ENCODE peak calls at places on chromosomes 16 and 17, in nine cellular contexts. E, P, M, D, A, R, L, T and V are unnamed samples.

GRCh38 chr17:35214192-35214591 is 20.0 kb upstream of the SLC35G3 start:
- DNase-seq in M (no peak), T (no peak), P (no peak), D (no peak), A (no peak), E (no peak), R (no peak), L (no peak), V (no peak)

GRCh38 chr16:73878616-73879015 is 418.0 kb upstream of the PSMD7 start:
- DNase-seq in L (peak; percentile 64), M (no peak), R (peak; percentile 3), A (peak; percentile 77), E (no peak), D (no peak), P (peak; percentile 75), T (peak; percentile 7), V (peak; percentile 37)

GRCh38 chr16:59259964-59260348 is 525.8 kb upstream of the GOT2 start:
- DNase-seq in M (no peak), D (no peak), T (no peak), A (no peak), R (no peak), E (no peak), L (no peak), P (no peak), V (no peak)

GRCh38 chr16:87068751-87069150 is 248.4 kb downstream of the C16orf95 start:
- DNase-seq in D (no peak), R (no peak), L (no peak), A (no peak), E (no peak), T (no peak), P (no peak), M (peak; percentile 40), V (no peak)

GRCh38 chr17:2064511-2064910 is 9.6 kb downstream of the HIC1 start:
- DNase-seq in R (no peak), D (no peak), E (no peak), A (no peak), L (no peak), P (peak; percentile 35), M (peak; percentile 84), T (no peak), V (no peak)

GRCh38 chr17:51474764-51475163 is 214.4 kb downstream of the UTP18 start:
- DNase-seq in M (no peak), E (no peak), L (no peak), P (no peak), A (no peak), T (no peak), D (no peak), R (no peak), V (no peak)

GRCh38 chr16:6856578-6856977 is 476.1 kb upstream of the RBFOX1 start:
- DNase-seq in L (no peak), A (no peak), D (no peak), E (no peak), T (no peak), M (no peak), R (no peak), P (no peak), V (no peak)

GRCh38 chr17:57255776-57256681 is at the start of gene MSI2:
- DNase-seq in A (peak; percentile 81), T (peak; percentile 90), L (peak; percentile 83), R (peak; percentile 51), D (peak; percentile 87), M (peak; percentile 98), E (peak; percentile 93), P (peak; percentile 88), V (peak; percentile 92)

GRCh38 chr16:10888320-10888937 is 11.4 kb downstream of the CIITA start:
- DNase-seq in R (no peak), T (no peak), E (no peak), M (no peak), A (no peak), L (no peak), P (no peak), D (no peak), V (no peak)

GRCh38 chr16:57115504-57116182 is 23.3 kb downstream of the CPNE2 start:
- DNase-seq in T (peak; percentile 25), P (peak; percentile 57), A (no peak), M (no peak), L (no peak), E (peak; percentile 53), D (no peak), R (no peak), V (no peak)

DNA sequence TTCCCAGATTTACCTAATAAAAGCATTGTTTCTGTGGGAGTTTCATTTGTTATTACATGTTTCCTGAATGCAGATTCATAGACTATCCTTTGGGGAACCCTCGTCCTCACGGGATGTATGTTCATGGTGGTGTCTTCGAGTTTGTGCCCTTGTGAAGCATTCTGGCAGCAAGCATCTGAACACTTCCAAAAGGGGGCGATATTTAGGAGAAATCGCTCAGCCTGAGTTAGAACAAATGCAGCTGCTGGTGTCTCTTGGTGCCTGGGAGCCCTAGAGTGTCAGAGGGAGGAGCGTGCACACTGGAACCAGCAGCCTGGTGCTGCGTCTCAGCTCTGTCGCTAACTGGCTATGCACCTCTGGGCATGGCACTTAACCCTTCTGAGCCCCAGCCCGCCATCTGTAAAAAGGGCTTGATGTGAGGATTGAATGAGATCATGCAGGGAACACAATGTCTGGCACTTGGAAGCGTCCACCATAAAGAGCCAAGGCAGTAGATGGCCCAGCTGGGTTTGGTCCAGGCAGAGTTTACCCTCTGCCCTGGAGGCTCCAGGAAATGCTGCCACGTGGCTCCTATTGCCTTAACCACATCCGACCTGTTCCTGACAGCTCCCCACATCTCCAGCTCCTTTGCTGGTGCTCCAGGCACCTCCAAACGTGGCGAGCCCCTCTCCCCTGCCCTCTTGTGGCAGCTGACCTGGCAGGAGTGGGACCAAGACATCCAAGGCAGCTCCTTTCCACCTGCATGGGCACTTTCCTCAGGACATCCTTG is 25.0 kb upstream of the C16orf78 start:
- DNase-seq in P (no peak), A (no peak), R (no peak), E (no peak), D (peak; percentile 56), M (peak; percentile 75), L (no peak), T (no peak), V (no peak)
- TF ChIP-seq CTCF in P (no peak), A (no peak), R (no peak), E (no peak), D (peak; percentile 51), M (no peak), L (no peak), T (no peak), V (no peak)

DNA sequence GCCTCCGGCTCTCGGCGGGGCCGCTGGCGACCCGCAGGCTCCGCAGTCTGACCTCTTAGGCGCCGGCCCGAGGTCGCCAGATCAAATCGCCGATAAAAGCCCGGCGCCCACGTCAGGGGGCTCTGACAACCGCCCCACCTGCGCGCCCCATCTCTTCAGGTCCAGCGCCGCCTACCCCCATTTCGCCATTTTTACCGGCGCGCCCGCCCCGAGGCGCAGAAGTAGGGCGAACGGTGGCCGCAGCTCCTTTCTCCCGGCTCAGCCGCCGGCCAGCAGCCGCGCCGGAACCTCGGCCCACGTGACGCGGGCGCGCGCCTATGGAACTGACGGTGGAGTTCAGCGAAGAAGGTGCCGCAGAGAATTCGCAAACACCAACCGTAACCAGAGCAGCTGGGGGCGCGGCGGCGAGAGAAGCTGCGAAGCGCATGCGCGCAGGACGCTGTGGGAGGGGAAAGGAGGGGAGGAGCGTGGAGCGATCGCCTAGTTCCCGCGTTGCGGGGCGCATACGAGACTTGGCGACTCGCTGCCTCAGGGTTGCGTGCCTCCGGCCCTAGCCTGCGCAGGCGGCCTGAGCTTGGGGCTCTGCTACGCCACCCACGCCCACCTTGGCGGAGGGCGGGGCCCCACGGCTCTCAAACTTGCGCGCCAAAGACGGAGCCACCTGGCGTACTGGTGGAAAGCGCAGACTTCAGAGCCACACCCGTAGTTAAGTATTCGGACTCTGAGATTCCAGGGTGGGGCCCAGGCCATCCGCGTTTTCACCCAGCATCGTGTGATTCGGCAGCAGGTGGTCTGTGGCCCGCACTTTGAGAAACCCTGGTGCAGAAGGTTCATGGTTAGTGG is at the start of gene TRIM37:
- DNase-seq in E (peak; percentile 98), A (peak; percentile 99), T (peak; percentile 99), D (peak; percentile 100), L (peak; percentile 98), P (peak; percentile 99), R (peak; percentile 99), M (peak; percentile 99), V (peak; percentile 98)
- TF ChIP-seq CTCF in E (peak; percentile 28), A (peak; percentile 29), T (no peak), D (no peak), L (no peak), P (peak; percentile 9), R (no peak), M (peak; percentile 8), V (no peak)

GRCh38 chr16:84960942-84961341 is 50.4 kb downstream of the ZDHHC7 start:
- DNase-seq in D (no peak), R (no peak), A (no peak), E (no peak), P (no peak), M (no peak), T (no peak), L (no peak), V (no peak)

GRCh38 chr16:84959784-84960417 is 51.4 kb downstream of the ZDHHC7 start:
- DNase-seq in E (no peak), T (no peak), L (no peak), A (no peak), D (no peak), P (no peak), R (no peak), M (no peak), V (no peak)

GRCh38 chr16:84957792-84958191 is 53.5 kb downstream of the ZDHHC7 start:
- DNase-seq in R (no peak), P (no peak), T (no peak), A (no peak), L (no peak), E (no peak), M (no peak), D (no peak), V (no peak)

GRCh38 chr16:84957192-84957591 is 54.1 kb downstream of the ZDHHC7 start:
- DNase-seq in M (no peak), T (no peak), L (no peak), P (no peak), D (no peak), R (no peak), E (no peak), A (no peak), V (no peak)

GRCh38 chr16:84959045-84959576 is 52.2 kb downstream of the ZDHHC7 start:
- DNase-seq in D (no peak), R (no peak), E (no peak), M (no peak), L (no peak), P (no peak), T (no peak), A (no peak), V (no peak)
- TF ChIP-seq CTCF in D (peak; percentile 56), R (peak; percentile 6), E (no peak), M (no peak), L (peak; percentile 20), P (peak; percentile 35), T (no peak), A (peak; percentile 19), V (peak; percentile 3)

DNA sequence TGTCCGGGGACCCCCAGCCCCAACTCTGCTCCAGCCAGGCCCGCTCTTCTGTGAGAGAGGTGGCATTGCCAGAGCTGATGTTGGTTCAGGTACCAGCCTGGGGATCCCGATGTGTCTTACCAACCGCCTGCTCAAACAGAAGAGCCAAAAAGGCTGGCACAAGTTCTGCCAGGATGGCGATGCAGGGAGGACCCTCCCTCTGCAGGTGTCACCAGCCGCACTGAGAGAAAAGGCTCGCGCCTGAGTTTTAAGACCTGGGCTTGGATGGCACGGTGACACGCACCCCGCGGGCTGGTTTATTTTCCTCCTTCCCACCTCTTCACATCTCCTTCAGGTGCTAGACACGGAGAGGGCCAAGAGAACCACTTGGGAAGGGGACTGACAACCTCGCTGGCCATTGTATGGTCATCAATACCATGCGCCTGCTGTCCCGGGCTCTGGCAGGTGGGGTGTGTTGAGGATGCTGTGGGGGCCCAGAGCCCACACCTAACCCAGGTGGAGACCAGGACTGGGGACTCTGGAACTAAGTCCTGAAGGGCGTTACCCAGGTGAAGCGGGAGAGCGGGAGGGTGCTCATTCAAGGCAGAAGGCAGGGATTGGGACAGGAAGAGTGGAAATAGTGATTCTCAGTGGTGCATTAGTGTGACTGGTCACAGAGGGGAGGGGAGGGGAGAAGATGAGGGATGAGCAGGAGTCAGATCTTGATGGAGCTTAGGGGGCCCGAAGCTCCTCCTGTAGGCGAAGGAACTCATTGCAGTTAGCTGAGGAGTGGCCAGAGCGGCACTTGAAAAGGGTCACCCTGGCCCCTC is 16.3 kb downstream of the FOXJ1 start:
- DNase-seq in L (no peak), M (no peak), T (no peak), E (no peak), A (no peak), P (no peak), R (no peak), D (peak; percentile 84), V (peak; percentile 6)
- TF ChIP-seq CTCF in L (no peak), M (no peak), T (peak; percentile 18), E (no peak), A (no peak), P (peak; percentile 36), R (peak; percentile 0), D (peak; percentile 71), V (no peak)